ENCODE peak calls at places on chromosomes 13 and 19, in four cellular contexts. V is AG09319, G is renal cortical epithelial cell, O is head of caudate nucleus. X is an unnamed sample.
A peak's percentile ranks its signal among the peaks of the same experiment; 100 is the strongest.

GRCh38 chr19:19594371-19594770 is 24.1 kb downstream of the PBX4 start:
- DNase-seq in V (no peak), G (no peak), O (no peak), X (no peak)

GRCh38 chr13:95235199-95235726 is 66.0 kb downstream of the ABCC4 start:
- DNase-seq in V (no peak), G (peak; percentile 64), O (no peak), X (no peak)

GRCh38 chr19:39351537-39352037 is 9.4 kb downstream of the SAMD4B start:
- DNase-seq in V (no peak), G (no peak), O (no peak), X (no peak)

GRCh38 chr13:60392136-60392535 is 4.9 kb upstream of the TDRD3 start:
- DNase-seq in V (no peak), G (no peak), O (no peak), X (no peak)

GRCh38 chr19:52190679-52191293 is 934 bp downstream of the PPP2R1A start:
- DNase-seq in V (no peak), G (peak; percentile 19), O (peak; percentile 42), X (peak; percentile 12)

GRCh38 chr13:30744056-30744684 is 8.8 kb downstream of the ALOX5AP start:
- DNase-seq in V (no peak), G (peak; percentile 76), O (no peak), X (peak; percentile 51)

GRCh38 chr19:46951236-46951986 is 68.2 kb upstream of the NPAS1 start:
- DNase-seq in V (no peak), G (peak; percentile 97), O (peak; percentile 21), X (peak; percentile 97)

GRCh38 chr19:56109216-56109615 is 11.9 kb downstream of the ZNF787 start:
- DNase-seq in V (no peak), G (no peak), O (peak; percentile 73), X (no peak)

GRCh38 chr19:41478171-41478570 is 35.2 kb downstream of the ERICH4 start:
- DNase-seq in V (no peak), G (no peak), O (no peak), X (no peak)

X was measured in bronchial epithelial cell.